ENCODE peak calls at places on chromosomes 7 and 10, in nine cellular contexts. A is A549; B is T-helper 9 cell; V is prostate gland; J is M059J; H is stimulated activated CD4-positive, alpha-beta T cell treated with anti-CD3 and anti-CD28 coated beads, TNF-alpha, amount 100 ng/mL, for 24 hours; S is upper lobe of right lung; N is NCI-H446 treated with DMSO at 0.1 percent for 48 hours; E is adrenal gland. I is an unnamed sample.

GRCh38 chr10:48690791-48691660 is 6.4 kb downstream of the WDFY4 start:
- DNase-seq in H (no peak), V (no peak), N (no peak), J (no peak), A (no peak), S (no peak), E (no peak), B (no peak), I (no peak)

GRCh38 chr7:112957901-112958300 is 128.7 kb downstream of the GPR85 start:
- DNase-seq in S (no peak), N (no peak), H (no peak), V (no peak), J (no peak), E (no peak), A (no peak), B (no peak), I (no peak)

GRCh38 chr10:101687088-101687487 is 7.9 kb downstream of the FBXW4 start:
- DNase-seq in H (no peak), B (no peak), N (no peak), J (peak), V (no peak), E (no peak), S (no peak), A (no peak), I (no peak)

GRCh38 chr7:79340212-79340611 is 113.3 kb downstream of the MAGI2 start:
- DNase-seq in S (no peak), H (no peak), J (peak), B (no peak), N (no peak), E (no peak), V (no peak), A (no peak), I (no peak)

GRCh38 chr10:77004917-77005564 is 632.6 kb downstream of the KCNMA1 start:
- DNase-seq in B (no peak), V (peak), A (peak), H (no peak), N (no peak), J (peak), E (peak), S (no peak), I (peak)

GRCh38 chr7:103912906-103913610 is 76.4 kb downstream of the RELN start:
- DNase-seq in J (no peak), A (no peak), N (no peak), E (no peak), S (no peak), V (no peak), H (no peak), B (no peak), I (no peak)

GRCh38 chr10:14665304-14665703 is 109.4 kb downstream of the FAM107B start:
- DNase-seq in N (peak), E (no peak), B (no peak), S (no peak), H (no peak), A (peak), V (peak), J (no peak), I (no peak)

GRCh38 chr7:35729966-35730345 is 35.0 kb upstream of the HERPUD2 start:
- DNase-seq in S (no peak), E (no peak), J (no peak), B (no peak), A (no peak), V (no peak), H (no peak), N (no peak), I (no peak)

GRCh38 chr7:139855498-139856270 is 26.6 kb downstream of the TBXAS1 start:
- DNase-seq in N (no peak), A (no peak), H (no peak), E (peak), V (no peak), S (no peak), B (no peak), J (no peak), I (no peak)

GRCh38 chr7:81155654-81156373 is 237.0 kb upstream of the SEMA3C start:
- DNase-seq in N (no peak), S (no peak), E (no peak), V (no peak), B (no peak), J (no peak), H (no peak), A (peak), I (no peak)

GRCh38 chr7:11373546-11374142 is 400.0 kb downstream of the PHF14 start:
- DNase-seq in H (no peak), J (peak), B (no peak), N (peak), V (no peak), S (no peak), E (no peak), A (peak), I (no peak)

GRCh38 chr10:118754132-118754555 is 626 bp downstream of the CACUL1 start:
- DNase-seq in V (peak), E (peak), A (no peak), N (no peak), B (peak), H (peak), S (peak), J (peak), I (peak)

GRCh38 chr10:96419351-96419750 is 60.5 kb upstream of the OPALIN start:
- DNase-seq in H (no peak), A (no peak), V (no peak), B (no peak), N (no peak), E (no peak), S (no peak), J (no peak), I (no peak)

GRCh38 chr7:140232959-140233649 is 56.3 kb upstream of the KDM7A start:
- DNase-seq in E (no peak), A (no peak), B (no peak), H (no peak), J (no peak), S (no peak), N (no peak), V (no peak), I (no peak)

GRCh38 chr10:27747096-27747451 is 1.5 kb upstream of the MKX start:
- DNase-seq in H (no peak), E (no peak), B (no peak), N (no peak), S (no peak), V (no peak), J (no peak), A (peak), I (no peak)

GRCh38 chr7:88668591-88668990 is 90.9 kb upstream of the ZNF804B start:
- DNase-seq in H (no peak), N (no peak), E (no peak), B (no peak), J (no peak), S (no peak), A (no peak), V (no peak), I (no peak)

GRCh38 chr10:34538291-34538829 is 276.7 kb downstream of the PARD3 start:
- DNase-seq in E (no peak), H (no peak), V (no peak), S (no peak), N (no peak), B (no peak), A (peak), J (no peak), I (no peak)

GRCh38 chr10:3784510-3785250 is at the start of gene KLF6:
- DNase-seq in B (peak), E (peak), N (no peak), V (no peak), H (no peak), J (no peak), A (peak), S (no peak), I (no peak)

GRCh38 chr10:110141747-110142625 is 65.4 kb upstream of the MXI1 start:
- DNase-seq in B (no peak), H (no peak), E (peak), S (peak), N (no peak), J (no peak), V (no peak), A (no peak), I (no peak)

GRCh38 chr10:42960491-42961155 is 116.2 kb upstream of the RET start:
- DNase-seq in V (no peak), B (no peak), N (no peak), S (no peak), J (peak), E (no peak), A (peak), H (no peak), I (no peak)

I was measured in neuronal stem cell.